ENCODE peak calls at places on chromosome 20, in six cellular contexts. One of them, this sample, is unnamed.

GRCh38 chr20:33465536-33466302 is 22.2 kb upstream of the SNTA1 start:
- DNase-seq in GM13977: no peak
- DNase-seq in occipital lobe: peak
- DNase-seq in NCI-H774: no peak
- DNase-seq in astrocyte of the cerebellum: no peak
- DNase-seq in stimulated activated CD4-positive, alpha-beta T cell treated with anti-CD3 and anti-CD28 coated beads, Interleukin-4, amount 100 ng/mL, for 48 hours: no peak
- DNase-seq in this sample: no peak

GRCh38 chr20:31788578-31788977 is 30.6 kb upstream of the MYLK2 start:
- DNase-seq in GM13977: no peak
- DNase-seq in occipital lobe: no peak
- DNase-seq in NCI-H774: no peak
- DNase-seq in astrocyte of the cerebellum: no peak
- DNase-seq in stimulated activated CD4-positive, alpha-beta T cell treated with anti-CD3 and anti-CD28 coated beads, Interleukin-4, amount 100 ng/mL, for 48 hours: no peak
- DNase-seq in this sample: no peak

GRCh38 chr20:59751075-59751711 is 146.9 kb downstream of the PHACTR3 start:
- DNase-seq in GM13977: peak
- DNase-seq in occipital lobe: peak
- DNase-seq in NCI-H774: peak
- DNase-seq in astrocyte of the cerebellum: no peak
- DNase-seq in stimulated activated CD4-positive, alpha-beta T cell treated with anti-CD3 and anti-CD28 coated beads, Interleukin-4, amount 100 ng/mL, for 48 hours: peak
- DNase-seq in this sample: no peak

GRCh38 chr20:23127506-23128279 is 41.6 kb upstream of the CD93 start:
- DNase-seq in GM13977: no peak
- DNase-seq in occipital lobe: no peak
- DNase-seq in NCI-H774: no peak
- DNase-seq in astrocyte of the cerebellum: no peak
- DNase-seq in stimulated activated CD4-positive, alpha-beta T cell treated with anti-CD3 and anti-CD28 coated beads, Interleukin-4, amount 100 ng/mL, for 48 hours: no peak
- DNase-seq in this sample: no peak

GRCh38 chr20:47688385-47689381 is 96.6 kb downstream of the SULF2 start:
- DNase-seq in GM13977: no peak
- DNase-seq in occipital lobe: no peak
- DNase-seq in NCI-H774: no peak
- DNase-seq in astrocyte of the cerebellum: no peak
- DNase-seq in stimulated activated CD4-positive, alpha-beta T cell treated with anti-CD3 and anti-CD28 coated beads, Interleukin-4, amount 100 ng/mL, for 48 hours: no peak
- DNase-seq in this sample: no peak

GRCh38 chr20:13515291-13515690 is 123.4 kb downstream of the TASP1 start:
- DNase-seq in GM13977: no peak
- DNase-seq in occipital lobe: no peak
- DNase-seq in NCI-H774: no peak
- DNase-seq in astrocyte of the cerebellum: no peak
- DNase-seq in stimulated activated CD4-positive, alpha-beta T cell treated with anti-CD3 and anti-CD28 coated beads, Interleukin-4, amount 100 ng/mL, for 48 hours: no peak
- DNase-seq in this sample: no peak

GRCh38 chr20:58228484-58229197 is at the start of gene ANKRD60:
- DNase-seq in GM13977: peak
- DNase-seq in occipital lobe: no peak
- DNase-seq in NCI-H774: no peak
- DNase-seq in astrocyte of the cerebellum: no peak
- DNase-seq in stimulated activated CD4-positive, alpha-beta T cell treated with anti-CD3 and anti-CD28 coated beads, Interleukin-4, amount 100 ng/mL, for 48 hours: peak
- DNase-seq in this sample: no peak

GRCh38 chr20:22489614-22490286 is 94.6 kb downstream of the FOXA2 start:
- DNase-seq in GM13977: no peak
- DNase-seq in occipital lobe: no peak
- DNase-seq in NCI-H774: no peak
- DNase-seq in astrocyte of the cerebellum: no peak
- DNase-seq in stimulated activated CD4-positive, alpha-beta T cell treated with anti-CD3 and anti-CD28 coated beads, Interleukin-4, amount 100 ng/mL, for 48 hours: no peak
- DNase-seq in this sample: no peak

GRCh38 chr20:46545077-46545826 is 5.2 kb downstream of the OCSTAMP start:
- DNase-seq in GM13977: no peak
- DNase-seq in occipital lobe: no peak
- DNase-seq in NCI-H774: no peak
- DNase-seq in astrocyte of the cerebellum: no peak
- DNase-seq in stimulated activated CD4-positive, alpha-beta T cell treated with anti-CD3 and anti-CD28 coated beads, Interleukin-4, amount 100 ng/mL, for 48 hours: peak
- DNase-seq in this sample: no peak

GRCh38 chr20:41170386-41171105 is 33.2 kb downstream of the PLCG1 start:
- DNase-seq in GM13977: no peak
- DNase-seq in occipital lobe: no peak
- DNase-seq in NCI-H774: no peak
- DNase-seq in astrocyte of the cerebellum: no peak
- DNase-seq in stimulated activated CD4-positive, alpha-beta T cell treated with anti-CD3 and anti-CD28 coated beads, Interleukin-4, amount 100 ng/mL, for 48 hours: no peak
- DNase-seq in this sample: no peak

GRCh38 chr20:18567739-18568091 is 483 bp downstream of the SMIM26 start:
- DNase-seq in GM13977: no peak
- DNase-seq in occipital lobe: no peak
- DNase-seq in NCI-H774: no peak
- DNase-seq in astrocyte of the cerebellum: no peak
- DNase-seq in stimulated activated CD4-positive, alpha-beta T cell treated with anti-CD3 and anti-CD28 coated beads, Interleukin-4, amount 100 ng/mL, for 48 hours: no peak
- DNase-seq in this sample: no peak

GRCh38 chr20:16732506-16733152 is 2.8 kb downstream of the SNRPB2 start:
- DNase-seq in GM13977: no peak
- DNase-seq in occipital lobe: no peak
- DNase-seq in NCI-H774: no peak
- DNase-seq in astrocyte of the cerebellum: no peak
- DNase-seq in stimulated activated CD4-positive, alpha-beta T cell treated with anti-CD3 and anti-CD28 coated beads, Interleukin-4, amount 100 ng/mL, for 48 hours: no peak
- DNase-seq in this sample: no peak

GRCh38 chr20:34546751-34547181 is 11.8 kb upstream of the MAP1LC3A start:
- DNase-seq in GM13977: no peak
- DNase-seq in occipital lobe: no peak
- DNase-seq in NCI-H774: peak
- DNase-seq in astrocyte of the cerebellum: no peak
- DNase-seq in stimulated activated CD4-positive, alpha-beta T cell treated with anti-CD3 and anti-CD28 coated beads, Interleukin-4, amount 100 ng/mL, for 48 hours: no peak
- DNase-seq in this sample: no peak

GRCh38 chr20:56949318-56949717 is 317.1 kb downstream of the BMP7 start:
- DNase-seq in GM13977: no peak
- DNase-seq in occipital lobe: no peak
- DNase-seq in NCI-H774: no peak
- DNase-seq in astrocyte of the cerebellum: no peak
- DNase-seq in stimulated activated CD4-positive, alpha-beta T cell treated with anti-CD3 and anti-CD28 coated beads, Interleukin-4, amount 100 ng/mL, for 48 hours: no peak
- DNase-seq in this sample: no peak

GRCh38 chr20:38305541-38305940 is 1.6 kb downstream of the BPI start:
- DNase-seq in GM13977: no peak
- DNase-seq in occipital lobe: no peak
- DNase-seq in NCI-H774: no peak
- DNase-seq in astrocyte of the cerebellum: no peak
- DNase-seq in stimulated activated CD4-positive, alpha-beta T cell treated with anti-CD3 and anti-CD28 coated beads, Interleukin-4, amount 100 ng/mL, for 48 hours: no peak
- DNase-seq in this sample: no peak

GRCh38 chr20:62386383-62387218 is at the start of gene RPS21:
- DNase-seq in GM13977: peak
- DNase-seq in occipital lobe: peak
- DNase-seq in NCI-H774: peak
- DNase-seq in astrocyte of the cerebellum: peak
- DNase-seq in stimulated activated CD4-positive, alpha-beta T cell treated with anti-CD3 and anti-CD28 coated beads, Interleukin-4, amount 100 ng/mL, for 48 hours: peak
- DNase-seq in this sample: peak

GRCh38 chr20:12969071-12969669 is 39.6 kb upstream of the SPTLC3 start:
- DNase-seq in GM13977: no peak
- DNase-seq in occipital lobe: no peak
- DNase-seq in NCI-H774: no peak
- DNase-seq in astrocyte of the cerebellum: no peak
- DNase-seq in stimulated activated CD4-positive, alpha-beta T cell treated with anti-CD3 and anti-CD28 coated beads, Interleukin-4, amount 100 ng/mL, for 48 hours: no peak
- DNase-seq in this sample: no peak

GRCh38 chr20:52305029-52305645 is 113.6 kb upstream of the ZFP64 start:
- DNase-seq in GM13977: no peak
- DNase-seq in occipital lobe: no peak
- DNase-seq in NCI-H774: no peak
- DNase-seq in astrocyte of the cerebellum: no peak
- DNase-seq in stimulated activated CD4-positive, alpha-beta T cell treated with anti-CD3 and anti-CD28 coated beads, Interleukin-4, amount 100 ng/mL, for 48 hours: no peak
- DNase-seq in this sample: no peak

GRCh38 chr20:45407783-45408645 is at the start of gene DBNDD2:
- DNase-seq in GM13977: peak
- DNase-seq in occipital lobe: peak
- DNase-seq in NCI-H774: no peak
- DNase-seq in astrocyte of the cerebellum: no peak
- DNase-seq in stimulated activated CD4-positive, alpha-beta T cell treated with anti-CD3 and anti-CD28 coated beads, Interleukin-4, amount 100 ng/mL, for 48 hours: no peak
- DNase-seq in this sample: no peak

GRCh38 chr20:58550661-58551060 is 35.5 kb upstream of the APCDD1L start:
- DNase-seq in GM13977: no peak
- DNase-seq in occipital lobe: no peak
- DNase-seq in NCI-H774: no peak
- DNase-seq in astrocyte of the cerebellum: peak
- DNase-seq in stimulated activated CD4-positive, alpha-beta T cell treated with anti-CD3 and anti-CD28 coated beads, Interleukin-4, amount 100 ng/mL, for 48 hours: no peak
- DNase-seq in this sample: peak

GRCh38 chr20:14712302-14712739 is 374.9 kb upstream of the FLRT3 start:
- DNase-seq in GM13977: no peak
- DNase-seq in occipital lobe: no peak
- DNase-seq in NCI-H774: no peak
- DNase-seq in astrocyte of the cerebellum: peak
- DNase-seq in stimulated activated CD4-positive, alpha-beta T cell treated with anti-CD3 and anti-CD28 coated beads, Interleukin-4, amount 100 ng/mL, for 48 hours: no peak
- DNase-seq in this sample: peak

This sample was measured in AG04450.